ENCODE peak calls at places on chromosomes 12 and 14, in eight cellular contexts. One of them, this sample, is unnamed.

GRCh38 chr12:130456375-130457199 is 118.9 kb downstream of the PIWIL1 start:
- DNase-seq in AG04450: no peak
- DNase-seq in RWPE1: no peak
- DNase-seq in CD4-positive, alpha-beta T cell: no peak
- DNase-seq in neural progenitor cell: no peak
- DNase-seq in body of pancreas: peak
- DNase-seq in suprapubic skin: no peak
- DNase-seq in cardiac fibroblast: no peak
- DNase-seq in this sample: no peak

GRCh38 chr12:95083938-95084337 is 10.5 kb upstream of the NR2C1 start:
- DNase-seq in RWPE1: no peak
- DNase-seq in cardiac fibroblast: peak
- DNase-seq in body of pancreas: no peak
- DNase-seq in CD4-positive, alpha-beta T cell: no peak
- DNase-seq in AG04450: peak
- DNase-seq in neural progenitor cell: peak
- DNase-seq in suprapubic skin: no peak
- DNase-seq in this sample: no peak

GRCh38 chr14:72699852-72700257 is 194.0 kb downstream of the DPF3 start:
- DNase-seq in suprapubic skin: no peak
- DNase-seq in RWPE1: no peak
- DNase-seq in body of pancreas: no peak
- DNase-seq in cardiac fibroblast: peak
- DNase-seq in CD4-positive, alpha-beta T cell: no peak
- DNase-seq in AG04450: peak
- DNase-seq in neural progenitor cell: no peak
- DNase-seq in this sample: peak

GRCh38 chr12:1189163-1189562 is 198.1 kb downstream of the ERC1 start:
- DNase-seq in body of pancreas: no peak
- DNase-seq in CD4-positive, alpha-beta T cell: no peak
- DNase-seq in cardiac fibroblast: no peak
- DNase-seq in AG04450: no peak
- DNase-seq in suprapubic skin: no peak
- DNase-seq in RWPE1: peak
- DNase-seq in neural progenitor cell: no peak
- DNase-seq in this sample: peak

GRCh38 chr12:47377414-47378221 is 297.9 kb upstream of the AMIGO2 start:
- DNase-seq in suprapubic skin: peak
- DNase-seq in cardiac fibroblast: peak
- DNase-seq in AG04450: peak
- DNase-seq in CD4-positive, alpha-beta T cell: no peak
- DNase-seq in body of pancreas: peak
- DNase-seq in neural progenitor cell: no peak
- DNase-seq in RWPE1: peak
- DNase-seq in this sample: peak

GRCh38 chr12:1932264-1932777 is 13.9 kb upstream of the CACNA2D4 start:
- DNase-seq in RWPE1: no peak
- DNase-seq in neural progenitor cell: no peak
- DNase-seq in body of pancreas: no peak
- DNase-seq in cardiac fibroblast: peak
- DNase-seq in suprapubic skin: peak
- DNase-seq in CD4-positive, alpha-beta T cell: no peak
- DNase-seq in AG04450: no peak
- DNase-seq in this sample: no peak

GRCh38 chr14:33704486-33704885 is 246.4 kb downstream of the EGLN3 start:
- DNase-seq in neural progenitor cell: no peak
- DNase-seq in RWPE1: no peak
- DNase-seq in AG04450: no peak
- DNase-seq in suprapubic skin: no peak
- DNase-seq in CD4-positive, alpha-beta T cell: no peak
- DNase-seq in cardiac fibroblast: no peak
- DNase-seq in body of pancreas: no peak
- DNase-seq in this sample: no peak

GRCh38 chr14:91796622-91797347 is 64.9 kb upstream of the CATSPERB start:
- DNase-seq in CD4-positive, alpha-beta T cell: no peak
- DNase-seq in body of pancreas: no peak
- DNase-seq in RWPE1: no peak
- DNase-seq in cardiac fibroblast: peak
- DNase-seq in AG04450: no peak
- DNase-seq in neural progenitor cell: no peak
- DNase-seq in suprapubic skin: no peak
- DNase-seq in this sample: no peak

GRCh38 chr12:5094986-5095385 is 51.3 kb downstream of the KCNA5 start:
- DNase-seq in cardiac fibroblast: no peak
- DNase-seq in CD4-positive, alpha-beta T cell: no peak
- DNase-seq in AG04450: no peak
- DNase-seq in suprapubic skin: no peak
- DNase-seq in body of pancreas: no peak
- DNase-seq in RWPE1: no peak
- DNase-seq in neural progenitor cell: no peak
- DNase-seq in this sample: no peak

GRCh38 chr12:112963227-112963861 is 15.0 kb upstream of the OAS2 start:
- DNase-seq in cardiac fibroblast: no peak
- DNase-seq in RWPE1: no peak
- DNase-seq in suprapubic skin: no peak
- DNase-seq in neural progenitor cell: peak
- DNase-seq in CD4-positive, alpha-beta T cell: no peak
- DNase-seq in body of pancreas: no peak
- DNase-seq in AG04450: no peak
- DNase-seq in this sample: no peak

GRCh38 chr12:57086951-57087688 is 1.8 kb upstream of the NAB2 start:
- DNase-seq in cardiac fibroblast: peak
- DNase-seq in neural progenitor cell: peak
- DNase-seq in AG04450: peak
- DNase-seq in suprapubic skin: peak
- DNase-seq in body of pancreas: peak
- DNase-seq in CD4-positive, alpha-beta T cell: peak
- DNase-seq in RWPE1: peak
- DNase-seq in this sample: peak

GRCh38 chr14:77133718-77134338 is 7.8 kb downstream of the ZDHHC22 start:
- DNase-seq in cardiac fibroblast: peak
- DNase-seq in body of pancreas: peak
- DNase-seq in RWPE1: peak
- DNase-seq in neural progenitor cell: peak
- DNase-seq in AG04450: peak
- DNase-seq in CD4-positive, alpha-beta T cell: peak
- DNase-seq in suprapubic skin: peak
- DNase-seq in this sample: peak

GRCh38 chr14:105939810-105940508 is 413.6 kb downstream of the TMEM121 start:
- DNase-seq in RWPE1: no peak
- DNase-seq in body of pancreas: no peak
- DNase-seq in CD4-positive, alpha-beta T cell: no peak
- DNase-seq in neural progenitor cell: no peak
- DNase-seq in cardiac fibroblast: no peak
- DNase-seq in suprapubic skin: peak
- DNase-seq in AG04450: no peak
- DNase-seq in this sample: no peak

GRCh38 chr14:36313898-36314297 is 6.5 kb downstream of the MBIP start:
- DNase-seq in body of pancreas: no peak
- DNase-seq in AG04450: no peak
- DNase-seq in neural progenitor cell: no peak
- DNase-seq in cardiac fibroblast: no peak
- DNase-seq in RWPE1: no peak
- DNase-seq in CD4-positive, alpha-beta T cell: no peak
- DNase-seq in suprapubic skin: no peak
- DNase-seq in this sample: no peak

GRCh38 chr12:119693006-119693405 is 25.1 kb downstream of the PRKAB1 start:
- DNase-seq in cardiac fibroblast: peak
- DNase-seq in neural progenitor cell: no peak
- DNase-seq in body of pancreas: peak
- DNase-seq in RWPE1: peak
- DNase-seq in AG04450: peak
- DNase-seq in suprapubic skin: no peak
- DNase-seq in CD4-positive, alpha-beta T cell: no peak
- DNase-seq in this sample: peak

GRCh38 chr12:6469609-6470374 is 685 bp downstream of the VAMP1 start:
- DNase-seq in neural progenitor cell: peak
- DNase-seq in CD4-positive, alpha-beta T cell: no peak
- DNase-seq in body of pancreas: no peak
- DNase-seq in suprapubic skin: no peak
- DNase-seq in AG04450: no peak
- DNase-seq in RWPE1: no peak
- DNase-seq in cardiac fibroblast: no peak
- DNase-seq in this sample: no peak

GRCh38 chr14:61388173-61388975 is 67.0 kb downstream of the PRKCH start:
- DNase-seq in cardiac fibroblast: peak
- DNase-seq in RWPE1: peak
- DNase-seq in neural progenitor cell: no peak
- DNase-seq in body of pancreas: no peak
- DNase-seq in AG04450: no peak
- DNase-seq in CD4-positive, alpha-beta T cell: no peak
- DNase-seq in suprapubic skin: no peak
- DNase-seq in this sample: peak

GRCh38 chr12:64403708-64404469 is at the start of gene XPOT:
- DNase-seq in RWPE1: peak
- DNase-seq in cardiac fibroblast: peak
- DNase-seq in CD4-positive, alpha-beta T cell: peak
- DNase-seq in neural progenitor cell: peak
- DNase-seq in suprapubic skin: peak
- DNase-seq in AG04450: peak
- DNase-seq in body of pancreas: peak
- DNase-seq in this sample: peak
- TF ChIP-seq CTCF in RWPE1: no peak
- TF ChIP-seq CTCF in cardiac fibroblast: no peak
- TF ChIP-seq CTCF in CD4-positive, alpha-beta T cell: no peak
- TF ChIP-seq CTCF in neural progenitor cell: no peak
- TF ChIP-seq CTCF in suprapubic skin: no peak
- TF ChIP-seq CTCF in AG04450: no peak
- TF ChIP-seq CTCF in body of pancreas: no peak
- TF ChIP-seq CTCF in this sample: no peak

GRCh38 chr12:51407604-51408003 is 16.4 kb upstream of the GALNT6 start:
- DNase-seq in CD4-positive, alpha-beta T cell: no peak
- DNase-seq in body of pancreas: no peak
- DNase-seq in neural progenitor cell: no peak
- DNase-seq in cardiac fibroblast: no peak
- DNase-seq in RWPE1: no peak
- DNase-seq in suprapubic skin: no peak
- DNase-seq in AG04450: no peak
- DNase-seq in this sample: no peak

GRCh38 chr12:51405801-51406207 is 14.6 kb upstream of the GALNT6 start:
- DNase-seq in neural progenitor cell: no peak
- DNase-seq in CD4-positive, alpha-beta T cell: no peak
- DNase-seq in suprapubic skin: no peak
- DNase-seq in body of pancreas: no peak
- DNase-seq in cardiac fibroblast: no peak
- DNase-seq in AG04450: no peak
- DNase-seq in RWPE1: no peak
- DNase-seq in this sample: no peak

GRCh38 chr12:51406299-51406698 is 15.1 kb upstream of the GALNT6 start:
- DNase-seq in neural progenitor cell: no peak
- DNase-seq in suprapubic skin: no peak
- DNase-seq in AG04450: no peak
- DNase-seq in CD4-positive, alpha-beta T cell: no peak
- DNase-seq in body of pancreas: no peak
- DNase-seq in cardiac fibroblast: no peak
- DNase-seq in RWPE1: no peak
- DNase-seq in this sample: no peak

GRCh38 chr12:51404627-51405026 is 13.4 kb upstream of the GALNT6 start:
- DNase-seq in body of pancreas: no peak
- DNase-seq in RWPE1: no peak
- DNase-seq in suprapubic skin: no peak
- DNase-seq in CD4-positive, alpha-beta T cell: no peak
- DNase-seq in AG04450: no peak
- DNase-seq in cardiac fibroblast: no peak
- DNase-seq in neural progenitor cell: no peak
- DNase-seq in this sample: no peak

GRCh38 chr12:51406859-51407258 is 15.7 kb upstream of the GALNT6 start:
- DNase-seq in neural progenitor cell: no peak
- DNase-seq in suprapubic skin: no peak
- DNase-seq in body of pancreas: no peak
- DNase-seq in cardiac fibroblast: no peak
- DNase-seq in AG04450: no peak
- DNase-seq in CD4-positive, alpha-beta T cell: no peak
- DNase-seq in RWPE1: no peak
- DNase-seq in this sample: no peak
- TF ChIP-seq CTCF in neural progenitor cell: no peak
- TF ChIP-seq CTCF in suprapubic skin: no peak
- TF ChIP-seq CTCF in body of pancreas: no peak
- TF ChIP-seq CTCF in cardiac fibroblast: no peak
- TF ChIP-seq CTCF in AG04450: no peak
- TF ChIP-seq CTCF in CD4-positive, alpha-beta T cell: no peak
- TF ChIP-seq CTCF in RWPE1: no peak
- TF ChIP-seq CTCF in this sample: no peak

GRCh38 chr12:12973019-12973418 is 21.0 kb upstream of the GPRC5D start:
- DNase-seq in suprapubic skin: no peak
- DNase-seq in AG04450: no peak
- DNase-seq in cardiac fibroblast: no peak
- DNase-seq in body of pancreas: no peak
- DNase-seq in neural progenitor cell: no peak
- DNase-seq in RWPE1: no peak
- DNase-seq in CD4-positive, alpha-beta T cell: no peak
- DNase-seq in this sample: no peak

GRCh38 chr12:12976366-12976765 is 23.7 kb downstream of the HEBP1 start:
- DNase-seq in RWPE1: peak
- DNase-seq in cardiac fibroblast: peak
- DNase-seq in neural progenitor cell: no peak
- DNase-seq in CD4-positive, alpha-beta T cell: no peak
- DNase-seq in AG04450: peak
- DNase-seq in body of pancreas: no peak
- DNase-seq in suprapubic skin: no peak
- DNase-seq in this sample: peak

GRCh38 chr12:12974211-12974610 is 22.2 kb upstream of the GPRC5D start:
- DNase-seq in CD4-positive, alpha-beta T cell: no peak
- DNase-seq in neural progenitor cell: no peak
- DNase-seq in cardiac fibroblast: no peak
- DNase-seq in RWPE1: no peak
- DNase-seq in suprapubic skin: no peak
- DNase-seq in body of pancreas: no peak
- DNase-seq in AG04450: no peak
- DNase-seq in this sample: no peak

GRCh38 chr12:12977231-12977630 is 22.8 kb downstream of the HEBP1 start:
- DNase-seq in CD4-positive, alpha-beta T cell: no peak
- DNase-seq in AG04450: no peak
- DNase-seq in RWPE1: no peak
- DNase-seq in cardiac fibroblast: no peak
- DNase-seq in body of pancreas: no peak
- DNase-seq in suprapubic skin: no peak
- DNase-seq in neural progenitor cell: no peak
- DNase-seq in this sample: no peak

GRCh38 chr12:12975322-12976077 is 23.5 kb upstream of the GPRC5D start:
- DNase-seq in body of pancreas: no peak
- DNase-seq in RWPE1: no peak
- DNase-seq in cardiac fibroblast: peak
- DNase-seq in AG04450: no peak
- DNase-seq in CD4-positive, alpha-beta T cell: no peak
- DNase-seq in neural progenitor cell: peak
- DNase-seq in suprapubic skin: no peak
- DNase-seq in this sample: peak
- TF ChIP-seq CTCF in body of pancreas: no peak
- TF ChIP-seq CTCF in RWPE1: no peak
- TF ChIP-seq CTCF in cardiac fibroblast: peak
- TF ChIP-seq CTCF in AG04450: peak
- TF ChIP-seq CTCF in CD4-positive, alpha-beta T cell: no peak
- TF ChIP-seq CTCF in neural progenitor cell: peak
- TF ChIP-seq CTCF in suprapubic skin: no peak
- TF ChIP-seq CTCF in this sample: peak

DNA sequence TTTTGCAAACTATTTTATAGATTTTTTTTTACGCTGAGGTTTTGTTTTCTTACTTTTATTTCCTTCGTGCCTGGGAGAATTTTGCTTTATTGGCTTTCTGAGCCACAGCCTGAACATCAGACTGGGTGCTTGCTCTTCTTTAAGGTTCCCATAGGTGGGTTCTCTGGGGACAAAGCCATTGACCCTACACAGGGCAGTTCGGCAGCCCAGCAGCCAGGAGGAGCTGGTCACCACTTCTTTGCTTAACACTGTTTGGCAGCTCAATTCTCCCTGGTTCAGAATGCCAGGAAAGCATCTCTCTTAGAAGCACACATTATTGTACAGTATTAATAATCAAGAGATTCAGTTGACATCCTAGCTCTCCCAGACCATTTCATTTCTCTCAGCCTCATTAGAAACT is 140.8 kb upstream of the NEDD1 start:
- DNase-seq in cardiac fibroblast: no peak
- DNase-seq in CD4-positive, alpha-beta T cell: no peak
- DNase-seq in suprapubic skin: no peak
- DNase-seq in AG04450: no peak
- DNase-seq in RWPE1: no peak
- DNase-seq in neural progenitor cell: peak
- DNase-seq in body of pancreas: no peak
- DNase-seq in this sample: no peak
- TF ChIP-seq CTCF in cardiac fibroblast: peak
- TF ChIP-seq CTCF in CD4-positive, alpha-beta T cell: no peak
- TF ChIP-seq CTCF in suprapubic skin: no peak
- TF ChIP-seq CTCF in AG04450: peak
- TF ChIP-seq CTCF in RWPE1: no peak
- TF ChIP-seq CTCF in neural progenitor cell: peak
- TF ChIP-seq CTCF in body of pancreas: no peak
- TF ChIP-seq CTCF in this sample: no peak